ENCODE peak calls at places on chromosomes 3 and 15, in four cellular contexts. U is cardiac fibroblast, E is GM06990, F is RWPE2. X is an unnamed sample.

GRCh38 chr15:69170597-69170996 is 10.2 kb downstream of the GLCE start:
- DNase-seq in U (no peak), E (no peak), F (no peak), X (no peak)

GRCh38 chr3:47013231-47013630 is 33.8 kb downstream of the NBEAL2 start:
- DNase-seq in U (no peak), E (no peak), F (no peak), X (no peak)

GRCh38 chr15:86139828-86140227 is 60.2 kb downstream of the AGBL1 start:
- DNase-seq in U (no peak), E (peak), F (no peak), X (no peak)

GRCh38 chr3:71652786-71653419 is 69.4 kb upstream of the FOXP1 start:
- DNase-seq in U (peak), E (no peak), F (no peak), X (peak)

GRCh38 chr15:78709263-78709882 is 68.4 kb upstream of the CHRNB4 start:
- DNase-seq in U (peak), E (peak), F (peak), X (peak)

GRCh38 chr3:189944285-189945145 is 176.2 kb downstream of the P3H2 start:
- DNase-seq in U (no peak), E (no peak), F (no peak), X (no peak)

GRCh38 chr3:194824676-194825075 is 139.0 kb downstream of the FAM43A start:
- DNase-seq in U (peak), E (no peak), F (no peak), X (no peak)

GRCh38 chr3:153591566-153592221 is 429.7 kb downstream of the RAP2B start:
- DNase-seq in U (no peak), E (no peak), F (no peak), X (no peak)

GRCh38 chr3:87167634-87168456 is 59.3 kb upstream of the CHMP2B start:
- DNase-seq in U (peak), E (no peak), F (no peak), X (peak)

GRCh38 chr3:107142786-107143185 is 234.5 kb upstream of the CCDC54 start:
- DNase-seq in U (no peak), E (no peak), F (no peak), X (no peak)

GRCh38 chr15:28047277-28047676 is 51.8 kb downstream of the OCA2 start:
- DNase-seq in U (no peak), E (no peak), F (no peak), X (no peak)

GRCh38 chr3:170429050-170429449 is 10.4 kb downstream of the CLDN11 start:
- DNase-seq in U (peak), E (no peak), F (no peak), X (peak)

GRCh38 chr3:170432416-170432815 is 13.7 kb downstream of the CLDN11 start:
- DNase-seq in U (no peak), E (no peak), F (no peak), X (no peak)

GRCh38 chr3:170428095-170428494 is 9.4 kb downstream of the CLDN11 start:
- DNase-seq in U (no peak), E (no peak), F (no peak), X (no peak)

GRCh38 chr3:170426240-170426797 is 7.7 kb downstream of the CLDN11 start:
- DNase-seq in U (no peak), E (no peak), F (no peak), X (no peak)

DNA sequence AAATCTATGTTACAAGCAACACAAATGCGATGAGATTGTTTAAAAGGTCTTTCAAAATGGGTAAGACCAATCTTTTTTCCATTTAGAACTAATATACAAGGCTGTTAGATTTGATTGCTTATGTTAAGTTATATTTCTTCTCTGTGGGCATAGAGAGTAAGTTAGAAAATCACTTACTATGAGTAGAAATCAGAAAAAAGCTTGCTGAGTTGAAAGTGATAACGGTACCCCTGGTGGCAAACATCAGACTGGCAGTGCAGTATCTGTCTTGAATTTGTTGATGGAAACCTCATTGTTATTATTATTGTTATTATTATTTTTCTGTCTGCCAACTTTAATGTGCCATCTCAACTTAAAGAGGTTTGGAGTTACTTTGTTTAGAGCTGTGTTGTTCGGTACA is 12.4 kb downstream of the CLDN11 start:
- DNase-seq in U (no peak), E (no peak), F (no peak), X (no peak)
- TF ChIP-seq CTCF in U (peak), E (no peak), F (no peak), X (no peak)

GRCh38 chr15:23039917-23040281 is 530 bp upstream of the TUBGCP5 start:
- DNase-seq in U (no peak), E (no peak), F (no peak), X (no peak)

GRCh38 chr15:23038741-23039150 is 623 bp downstream of the TUBGCP5 start:
- DNase-seq in U (peak), E (no peak), F (peak), X (no peak)

GRCh38 chr15:23033979-23034378 is 5.4 kb downstream of the TUBGCP5 start:
- DNase-seq in U (no peak), E (no peak), F (no peak), X (no peak)

GRCh38 chr15:23035964-23036566 is 3.3 kb downstream of the TUBGCP5 start:
- DNase-seq in U (peak), E (peak), F (peak), X (peak)

DNA sequence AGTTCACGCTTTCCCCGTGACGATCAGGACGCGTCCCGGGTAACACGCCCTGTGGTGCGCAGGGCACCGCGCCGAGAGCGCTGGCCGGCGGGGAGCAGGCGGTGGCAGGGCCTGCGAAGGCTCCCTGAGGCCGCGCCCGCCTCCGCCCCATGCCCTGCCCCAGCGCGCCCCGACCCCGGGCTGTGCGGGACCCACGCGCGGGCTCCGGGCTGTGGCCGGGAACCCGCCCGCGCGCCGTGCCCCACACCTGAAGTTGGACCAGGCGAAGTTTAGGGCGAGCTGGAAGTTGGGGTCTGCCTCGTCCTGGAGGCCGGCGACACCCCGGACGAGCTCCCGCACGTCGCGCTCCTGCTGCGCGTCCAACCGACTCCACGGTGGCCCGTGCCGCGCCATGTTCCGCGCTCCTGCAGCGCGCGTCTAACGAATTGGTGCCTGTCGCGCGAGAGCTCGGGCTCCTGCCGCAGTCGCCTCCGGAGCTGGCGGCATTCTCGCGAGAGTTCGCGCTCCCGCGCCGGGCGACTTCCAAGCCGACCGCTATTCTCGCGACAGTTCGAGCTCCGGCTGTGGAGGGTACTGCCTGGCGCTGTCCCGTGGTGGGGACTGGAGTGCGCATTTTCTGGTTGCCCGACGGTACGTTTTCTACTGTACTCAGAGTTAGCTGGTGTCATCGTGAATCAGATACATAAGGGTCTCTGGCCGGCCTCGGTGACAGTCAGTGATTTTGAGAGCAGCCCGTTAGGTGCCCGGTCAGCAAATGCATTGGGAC is at the start of gene TUBGCP5:
- DNase-seq in U (peak), E (peak), F (peak), X (peak)
- TF ChIP-seq CTCF in U (peak), E (peak), F (peak), X (peak)

GRCh38 chr3:149523899-149524298 is 49.4 kb downstream of the TM4SF4 start:
- DNase-seq in U (no peak), E (no peak), F (no peak), X (no peak)
- TF ChIP-seq CTCF in U (no peak), E (no peak), F (no peak), X (no peak)

GRCh38 chr3:52237006-52237658 is 1.8 kb downstream of the TWF2 start:
- DNase-seq in U (no peak), E (no peak), F (no peak), X (no peak)

GRCh38 chr3:52236424-52236886 is 2.5 kb downstream of the TWF2 start:
- DNase-seq in U (no peak), E (no peak), F (peak), X (no peak)

GRCh38 chr3:52238761-52239701 is at the start of gene TWF2:
- DNase-seq in U (peak), E (peak), F (peak), X (peak)

GRCh38 chr3:52238193-52238760 is 681 bp downstream of the TWF2 start:
- DNase-seq in U (no peak), E (no peak), F (no peak), X (no peak)

DNA sequence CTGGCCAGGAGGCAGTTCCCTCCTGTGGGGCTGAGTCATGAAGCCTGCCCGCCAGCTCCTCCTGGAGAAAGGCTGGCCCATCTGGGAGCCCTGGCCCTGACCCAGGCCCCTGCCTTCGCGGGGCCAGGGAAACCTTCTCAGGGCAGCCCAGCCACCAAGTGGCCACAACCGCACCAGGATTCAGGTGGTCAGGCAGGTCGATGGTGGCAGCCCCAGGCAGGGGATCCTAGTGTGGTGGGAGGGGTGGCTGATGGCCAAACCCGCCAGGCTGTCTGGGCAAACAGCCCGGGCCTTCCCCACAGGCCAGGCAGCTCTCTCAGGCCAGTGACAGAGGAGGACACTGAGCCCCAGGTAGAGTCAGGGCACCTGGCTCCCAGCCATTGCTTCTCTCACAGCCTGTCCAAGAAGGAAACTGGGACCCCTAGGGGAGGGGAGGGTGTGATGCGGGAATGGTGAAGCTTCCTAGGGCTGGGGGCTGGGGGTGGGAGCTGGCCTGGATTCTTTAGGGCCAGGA is 1.2 kb downstream of the TWF2 start:
- DNase-seq in U (peak), E (no peak), F (peak), X (no peak)
- TF ChIP-seq CTCF in U (peak), E (no peak), F (peak), X (no peak)

X was measured in MM.1S.